ENCODE peak calls at places on chromosomes 3 and 15, in four cellular contexts. One of them, this sample, is unnamed.

GRCh38 chr15:39582286-39582976 is 1.6 kb downstream of the THBS1 start:
- DNase-seq in foreskin fibroblast: peak; percentile 53
- DNase-seq in CD8-positive, alpha-beta T cell: no peak
- DNase-seq in SHP77 treated with DMSO at 0.1 percent for 48 hours: no peak
- DNase-seq in this sample: peak; percentile 77

GRCh38 chr3:48678056-48678455 is 7.7 kb downstream of the NCKIPSD start:
- DNase-seq in foreskin fibroblast: peak; percentile 51
- DNase-seq in CD8-positive, alpha-beta T cell: no peak
- DNase-seq in SHP77 treated with DMSO at 0.1 percent for 48 hours: no peak
- DNase-seq in this sample: no peak

GRCh38 chr3:183781246-183781645 is 44.1 kb downstream of the MAP6D1 start:
- DNase-seq in foreskin fibroblast: no peak
- DNase-seq in CD8-positive, alpha-beta T cell: no peak
- DNase-seq in SHP77 treated with DMSO at 0.1 percent for 48 hours: no peak
- DNase-seq in this sample: no peak

GRCh38 chr15:57500979-57501576 is 90.6 kb upstream of the MYZAP start:
- DNase-seq in foreskin fibroblast: no peak
- DNase-seq in CD8-positive, alpha-beta T cell: no peak
- DNase-seq in SHP77 treated with DMSO at 0.1 percent for 48 hours: no peak
- DNase-seq in this sample: no peak

GRCh38 chr15:80695911-80696651 is 971 bp downstream of the ABHD17C start:
- DNase-seq in foreskin fibroblast: no peak
- DNase-seq in CD8-positive, alpha-beta T cell: peak; percentile 29
- DNase-seq in SHP77 treated with DMSO at 0.1 percent for 48 hours: no peak
- DNase-seq in this sample: peak; percentile 24

GRCh38 chr15:67158367-67158766 is 93.0 kb downstream of the SMAD3 start:
- DNase-seq in foreskin fibroblast: no peak
- DNase-seq in CD8-positive, alpha-beta T cell: no peak
- DNase-seq in SHP77 treated with DMSO at 0.1 percent for 48 hours: no peak
- DNase-seq in this sample: no peak

GRCh38 chr15:52710050-52710709 is 31.0 kb upstream of the ATOSA start:
- DNase-seq in foreskin fibroblast: no peak
- DNase-seq in CD8-positive, alpha-beta T cell: no peak
- DNase-seq in SHP77 treated with DMSO at 0.1 percent for 48 hours: no peak
- DNase-seq in this sample: peak; percentile 17

GRCh38 chr15:84601555-84601838 is 688 bp downstream of the ZSCAN2 start:
- DNase-seq in foreskin fibroblast: no peak
- DNase-seq in CD8-positive, alpha-beta T cell: no peak
- DNase-seq in SHP77 treated with DMSO at 0.1 percent for 48 hours: no peak
- DNase-seq in this sample: no peak

GRCh38 chr3:124829819-124830554 is 57.2 kb downstream of the ITGB5 start:
- DNase-seq in foreskin fibroblast: no peak
- DNase-seq in CD8-positive, alpha-beta T cell: no peak
- DNase-seq in SHP77 treated with DMSO at 0.1 percent for 48 hours: no peak
- DNase-seq in this sample: peak; percentile 21

GRCh38 chr3:53616971-53617892 is 122.8 kb downstream of the CACNA1D start:
- DNase-seq in foreskin fibroblast: no peak
- DNase-seq in CD8-positive, alpha-beta T cell: no peak
- DNase-seq in SHP77 treated with DMSO at 0.1 percent for 48 hours: no peak
- DNase-seq in this sample: no peak

GRCh38 chr15:83848315-83849050 is 194.6 kb downstream of the ADAMTSL3 start:
- DNase-seq in foreskin fibroblast: peak; percentile 88
- DNase-seq in CD8-positive, alpha-beta T cell: no peak
- DNase-seq in SHP77 treated with DMSO at 0.1 percent for 48 hours: no peak
- DNase-seq in this sample: peak; percentile 88

GRCh38 chr3:38655708-38656300 is 6.3 kb upstream of the SCN5A start:
- DNase-seq in foreskin fibroblast: no peak
- DNase-seq in CD8-positive, alpha-beta T cell: no peak
- DNase-seq in SHP77 treated with DMSO at 0.1 percent for 48 hours: peak; percentile 35
- DNase-seq in this sample: no peak

GRCh38 chr3:184523825-184524615 is 37.6 kb upstream of the EPHB3 start:
- DNase-seq in foreskin fibroblast: peak; percentile 70
- DNase-seq in CD8-positive, alpha-beta T cell: no peak
- DNase-seq in SHP77 treated with DMSO at 0.1 percent for 48 hours: no peak
- DNase-seq in this sample: peak; percentile 29

GRCh38 chr3:71859128-71859519 is 74.2 kb upstream of the PROK2 start:
- DNase-seq in foreskin fibroblast: no peak
- DNase-seq in CD8-positive, alpha-beta T cell: no peak
- DNase-seq in SHP77 treated with DMSO at 0.1 percent for 48 hours: no peak
- DNase-seq in this sample: peak; percentile 11

GRCh38 chr3:89179355-89179997 is 72.1 kb downstream of the EPHA3 start:
- DNase-seq in foreskin fibroblast: no peak
- DNase-seq in CD8-positive, alpha-beta T cell: no peak
- DNase-seq in SHP77 treated with DMSO at 0.1 percent for 48 hours: no peak
- DNase-seq in this sample: no peak

GRCh38 chr3:182241777-182242556 is 530.2 kb downstream of the SOX2 start:
- DNase-seq in foreskin fibroblast: no peak
- DNase-seq in CD8-positive, alpha-beta T cell: no peak
- DNase-seq in SHP77 treated with DMSO at 0.1 percent for 48 hours: peak; percentile 28
- DNase-seq in this sample: no peak

GRCh38 chr15:83930813-83931212 is 276.9 kb downstream of the ADAMTSL3 start:
- DNase-seq in foreskin fibroblast: no peak
- DNase-seq in CD8-positive, alpha-beta T cell: no peak
- DNase-seq in SHP77 treated with DMSO at 0.1 percent for 48 hours: no peak
- DNase-seq in this sample: no peak

GRCh38 chr15:77013786-77014136 is 18.8 kb downstream of the PSTPIP1 start:
- DNase-seq in foreskin fibroblast: no peak
- DNase-seq in CD8-positive, alpha-beta T cell: peak; percentile 90
- DNase-seq in SHP77 treated with DMSO at 0.1 percent for 48 hours: no peak
- DNase-seq in this sample: no peak

GRCh38 chr3:156037356-156037755 is 83.0 kb upstream of the KCNAB1 start:
- DNase-seq in foreskin fibroblast: no peak
- DNase-seq in CD8-positive, alpha-beta T cell: no peak
- DNase-seq in SHP77 treated with DMSO at 0.1 percent for 48 hours: peak; percentile 94
- DNase-seq in this sample: no peak

GRCh38 chr15:71691700-71692417 is 118.5 kb upstream of the NR2E3 start:
- DNase-seq in foreskin fibroblast: no peak
- DNase-seq in CD8-positive, alpha-beta T cell: no peak
- DNase-seq in SHP77 treated with DMSO at 0.1 percent for 48 hours: no peak
- DNase-seq in this sample: peak; percentile 93

GRCh38 chr3:40623567-40623966 is 98.8 kb downstream of the ZNF621 start:
- DNase-seq in foreskin fibroblast: no peak
- DNase-seq in CD8-positive, alpha-beta T cell: peak; percentile 14
- DNase-seq in SHP77 treated with DMSO at 0.1 percent for 48 hours: no peak
- DNase-seq in this sample: no peak

GRCh38 chr15:73944161-73945099 is 18.2 kb downstream of the LOXL1 start:
- DNase-seq in foreskin fibroblast: no peak
- DNase-seq in CD8-positive, alpha-beta T cell: no peak
- DNase-seq in SHP77 treated with DMSO at 0.1 percent for 48 hours: no peak
- DNase-seq in this sample: no peak

GRCh38 chr3:114519415-114519814 is 225.6 kb downstream of the TIGIT start:
- DNase-seq in foreskin fibroblast: no peak
- DNase-seq in CD8-positive, alpha-beta T cell: no peak
- DNase-seq in SHP77 treated with DMSO at 0.1 percent for 48 hours: no peak
- DNase-seq in this sample: peak; percentile 82

GRCh38 chr3:18447720-18448119 is 22.6 kb upstream of the SATB1 start:
- DNase-seq in foreskin fibroblast: no peak
- DNase-seq in CD8-positive, alpha-beta T cell: no peak
- DNase-seq in SHP77 treated with DMSO at 0.1 percent for 48 hours: no peak
- DNase-seq in this sample: no peak

GRCh38 chr3:149576071-149576564 is 81.7 kb downstream of the WWTR1 start:
- DNase-seq in foreskin fibroblast: peak; percentile 97
- DNase-seq in CD8-positive, alpha-beta T cell: no peak
- DNase-seq in SHP77 treated with DMSO at 0.1 percent for 48 hours: peak; percentile 45
- DNase-seq in this sample: peak; percentile 93

GRCh38 chr3:72100626-72101187 is 315.8 kb upstream of the PROK2 start:
- DNase-seq in foreskin fibroblast: peak; percentile 69
- DNase-seq in CD8-positive, alpha-beta T cell: peak; percentile 78
- DNase-seq in SHP77 treated with DMSO at 0.1 percent for 48 hours: no peak
- DNase-seq in this sample: peak; percentile 90

GRCh38 chr3:27141668-27142067 is 227.5 kb downstream of the NEK10 start:
- DNase-seq in foreskin fibroblast: no peak
- DNase-seq in CD8-positive, alpha-beta T cell: no peak
- DNase-seq in SHP77 treated with DMSO at 0.1 percent for 48 hours: no peak
- DNase-seq in this sample: no peak

This sample was measured in fibroblast of gingiva.